ENCODE peak calls at places on chromosomes 5 and 9, in six cellular contexts. One of them, this sample, is unnamed.
A peak's percentile ranks its signal among the peaks of the same experiment; 100 is the strongest.

GRCh38 chr5:167030500-167031120 is 1260.8 kb upstream of the WWC1 start:
- DNase-seq in K562: no peak
- DNase-seq in H1: peak; percentile 64
- DNase-seq in HepG2: no peak
- DNase-seq in GM12891: no peak
- DNase-seq in GM12878: no peak
- DNase-seq in this sample: no peak

GRCh38 chr5:83069406-83069805 is 7.8 kb downstream of the TMEM167A start:
- DNase-seq in H1: no peak
- DNase-seq in GM12878: no peak
- DNase-seq in HepG2: no peak
- DNase-seq in GM12891: no peak
- DNase-seq in K562: no peak
- DNase-seq in this sample: no peak

GRCh38 chr9:136720251-136720886 is 8.0 kb downstream of the DIPK1B start:
- DNase-seq in K562: peak; percentile 51
- DNase-seq in HepG2: no peak
- DNase-seq in GM12878: no peak
- DNase-seq in GM12891: no peak
- DNase-seq in H1: no peak
- DNase-seq in this sample: no peak

GRCh38 chr9:32128546-32128945 is 255.9 kb upstream of the ACO1 start:
- DNase-seq in GM12878: no peak
- DNase-seq in K562: no peak
- DNase-seq in GM12891: no peak
- DNase-seq in H1: no peak
- DNase-seq in HepG2: no peak
- DNase-seq in this sample: no peak

GRCh38 chr9:97638666-97639065 is 5.0 kb downstream of the NCBP1 start:
- DNase-seq in GM12891: no peak
- DNase-seq in K562: no peak
- DNase-seq in GM12878: no peak
- DNase-seq in H1: no peak
- DNase-seq in HepG2: peak; percentile 18
- DNase-seq in this sample: no peak

GRCh38 chr5:106862450-106863193 is 808.1 kb downstream of the EFNA5 start:
- DNase-seq in GM12878: no peak
- DNase-seq in K562: no peak
- DNase-seq in HepG2: no peak
- DNase-seq in H1: no peak
- DNase-seq in GM12891: no peak
- DNase-seq in this sample: no peak

GRCh38 chr9:68507098-68507795 is 33.4 kb downstream of the TMEM252 start:
- DNase-seq in K562: peak; percentile 10
- DNase-seq in HepG2: no peak
- DNase-seq in H1: no peak
- DNase-seq in GM12891: no peak
- DNase-seq in GM12878: no peak
- DNase-seq in this sample: no peak

GRCh38 chr9:98550206-98550820 is 158.4 kb downstream of the GABBR2 start:
- DNase-seq in GM12891: no peak
- DNase-seq in H1: no peak
- DNase-seq in HepG2: no peak
- DNase-seq in GM12878: no peak
- DNase-seq in K562: no peak
- DNase-seq in this sample: no peak

GRCh38 chr5:154618696-154619095 is 136.5 kb upstream of the LARP1 start:
- DNase-seq in H1: no peak
- DNase-seq in GM12891: no peak
- DNase-seq in HepG2: no peak
- DNase-seq in GM12878: no peak
- DNase-seq in K562: no peak
- DNase-seq in this sample: no peak

GRCh38 chr9:21119093-21119770 is 22.4 kb downstream of the IFNW1 start:
- DNase-seq in GM12878: no peak
- DNase-seq in HepG2: no peak
- DNase-seq in H1: no peak
- DNase-seq in K562: no peak
- DNase-seq in GM12891: no peak
- DNase-seq in this sample: no peak

GRCh38 chr5:168334161-168335094 is 43.0 kb downstream of the WWC1 start:
- DNase-seq in GM12878: no peak
- DNase-seq in HepG2: no peak
- DNase-seq in GM12891: no peak
- DNase-seq in K562: no peak
- DNase-seq in H1: peak; percentile 81
- DNase-seq in this sample: no peak

GRCh38 chr9:98037362-98037761 is 19.2 kb upstream of the NANS start:
- DNase-seq in GM12891: no peak
- DNase-seq in HepG2: no peak
- DNase-seq in GM12878: no peak
- DNase-seq in K562: no peak
- DNase-seq in H1: no peak
- DNase-seq in this sample: no peak

GRCh38 chr9:78756813-78757510 is 460.0 kb downstream of the PSAT1 start:
- DNase-seq in GM12891: no peak
- DNase-seq in H1: no peak
- DNase-seq in HepG2: no peak
- DNase-seq in K562: no peak
- DNase-seq in GM12878: peak; percentile 4
- DNase-seq in this sample: no peak

GRCh38 chr5:95884021-95884333 is 61.5 kb upstream of the GLRX start:
- DNase-seq in H1: no peak
- DNase-seq in GM12878: no peak
- DNase-seq in HepG2: no peak
- DNase-seq in K562: peak; percentile 37
- DNase-seq in GM12891: no peak
- DNase-seq in this sample: no peak

GRCh38 chr5:98865690-98866089 is 63.1 kb downstream of the CHD1 start:
- DNase-seq in K562: no peak
- DNase-seq in H1: no peak
- DNase-seq in GM12878: no peak
- DNase-seq in GM12891: no peak
- DNase-seq in HepG2: no peak
- DNase-seq in this sample: no peak

GRCh38 chr5:92652735-92653134 is 928.3 kb downstream of the NR2F1-AS1 start:
- DNase-seq in GM12878: no peak
- DNase-seq in GM12891: no peak
- DNase-seq in K562: no peak
- DNase-seq in H1: no peak
- DNase-seq in HepG2: no peak
- DNase-seq in this sample: no peak

DNA sequence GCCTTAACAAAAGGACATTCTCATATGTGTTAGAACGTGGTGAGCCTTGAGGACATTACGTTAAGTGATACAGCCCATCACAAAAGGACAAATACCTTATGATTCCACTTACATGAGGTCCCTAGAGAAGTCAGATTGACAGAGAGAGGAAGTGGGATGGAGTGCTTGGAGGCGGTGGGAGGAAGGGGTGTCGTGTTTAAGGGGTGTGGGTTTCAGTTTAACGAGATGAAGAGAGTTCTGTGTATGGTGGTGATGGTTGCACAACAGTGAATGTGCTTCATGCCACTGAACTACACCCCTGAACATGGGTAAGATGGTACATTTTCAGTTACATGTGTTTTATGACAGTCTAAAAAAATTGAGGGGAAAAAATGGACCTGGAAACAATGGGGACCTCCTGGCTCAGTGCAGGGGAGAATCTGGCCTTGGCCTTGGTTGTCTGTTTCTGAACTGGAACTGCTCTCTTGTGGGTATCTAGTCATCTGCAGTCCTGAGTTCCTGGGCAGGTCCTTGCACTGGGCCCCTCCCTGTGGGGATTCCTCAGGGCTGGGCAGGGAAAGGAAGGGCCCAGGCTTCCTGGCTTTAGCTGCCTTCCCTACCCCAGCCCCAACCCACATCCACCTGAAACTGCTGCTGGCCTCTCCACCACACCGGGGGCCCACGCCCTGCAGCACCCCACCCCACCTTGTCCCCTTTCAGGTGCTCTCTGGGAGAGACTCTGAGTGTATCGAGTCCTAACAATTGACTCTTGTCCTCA is 17.8 kb downstream of the LRRC8A start:
- DNase-seq in H1: no peak
- DNase-seq in GM12878: no peak
- DNase-seq in GM12891: no peak
- DNase-seq in HepG2: no peak
- DNase-seq in K562: no peak
- DNase-seq in this sample: no peak
- TF ChIP-seq POLR2AphosphoS5 in H1: no peak
- TF ChIP-seq POLR2AphosphoS5 in GM12878: no peak
- TF ChIP-seq POLR2AphosphoS5 in GM12891: no peak
- TF ChIP-seq POLR2AphosphoS5 in HepG2: no peak
- TF ChIP-seq POLR2AphosphoS5 in K562: no peak
- TF ChIP-seq POLR2AphosphoS5 in this sample: peak; percentile 40

DNA sequence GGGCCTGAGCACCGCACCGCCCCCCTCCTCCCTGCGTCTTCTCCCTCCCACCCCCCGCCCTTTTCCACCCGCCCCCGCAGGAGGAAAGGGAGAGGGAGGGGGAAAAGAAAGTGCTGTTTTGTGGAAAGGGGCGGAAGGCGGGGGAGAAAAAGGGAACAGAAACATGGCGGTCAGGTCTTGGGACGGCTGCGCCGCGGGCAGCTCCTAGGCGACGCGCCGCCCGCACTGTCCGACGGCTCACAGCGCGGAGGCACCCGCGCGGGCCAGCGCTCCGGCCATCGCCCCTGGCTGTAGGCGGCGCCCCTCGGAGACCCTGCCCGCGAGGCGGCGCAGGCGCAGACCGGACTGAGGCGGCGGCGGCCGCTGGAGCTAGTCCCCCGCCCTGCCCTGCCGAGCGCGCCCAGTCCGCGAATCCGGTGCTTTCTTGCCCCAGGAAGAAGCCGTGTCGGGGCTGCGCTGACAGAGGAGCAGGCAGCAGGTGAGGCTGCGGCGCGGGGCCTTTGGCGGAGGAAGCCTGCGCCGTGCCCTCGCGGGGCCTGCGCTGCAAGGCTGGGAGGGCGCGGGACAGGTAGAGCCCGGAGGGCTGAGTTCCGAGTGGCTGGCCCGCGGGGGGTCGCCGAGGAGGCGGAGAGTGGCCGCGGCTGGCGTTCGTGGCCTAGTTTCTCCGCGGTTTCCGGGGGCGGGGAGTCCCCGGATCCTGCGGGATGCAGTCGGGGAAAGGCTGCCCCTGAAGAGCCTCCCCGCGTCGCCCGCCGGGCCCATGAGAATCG is at the start of gene DENND4C:
- DNase-seq in H1: peak; percentile 68
- DNase-seq in GM12878: peak; percentile 66
- DNase-seq in HepG2: peak; percentile 85
- DNase-seq in K562: peak; percentile 82
- DNase-seq in GM12891: peak; percentile 65
- DNase-seq in this sample: peak; percentile 53
- TF ChIP-seq POLR2A in H1: no peak
- TF ChIP-seq POLR2A in GM12878: peak; percentile 92
- TF ChIP-seq POLR2A in HepG2: peak; percentile 88
- TF ChIP-seq POLR2A in K562: peak; percentile 74
- TF ChIP-seq POLR2A in GM12891: peak; percentile 67
- TF ChIP-seq POLR2A in this sample: peak; percentile 75

DNA sequence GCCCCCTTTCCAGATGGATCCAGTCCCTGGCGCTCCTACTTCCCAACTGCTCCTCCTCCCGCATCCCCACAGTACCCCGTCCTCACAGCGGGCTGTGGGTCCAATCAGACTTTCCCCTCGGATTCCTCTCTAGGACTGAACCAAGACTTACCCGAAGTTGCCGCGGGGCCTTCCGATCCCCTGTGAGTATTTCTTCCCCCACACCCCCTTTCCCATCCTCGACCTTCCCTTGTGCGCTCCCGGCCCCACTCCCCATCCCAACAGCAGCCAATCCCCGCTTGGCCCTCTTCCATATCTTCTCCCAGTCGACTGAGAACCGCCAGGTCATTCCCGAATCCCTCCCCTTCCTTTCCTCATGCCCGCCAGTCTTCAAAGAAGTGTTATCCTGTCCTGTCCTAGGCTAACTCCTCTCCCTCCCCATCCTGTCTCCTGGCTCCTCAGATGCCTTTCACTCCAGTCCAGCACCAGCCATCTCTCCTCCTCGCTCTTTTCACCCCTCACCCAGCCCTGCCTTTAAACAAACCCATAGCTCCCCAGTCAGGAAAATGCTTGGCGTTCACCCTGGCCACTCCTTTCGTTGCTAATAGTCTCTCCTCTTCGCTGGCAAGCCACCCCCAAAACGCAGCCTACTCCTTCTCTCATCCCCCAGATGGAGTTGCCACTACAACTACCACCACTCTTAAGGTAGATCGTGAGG is 646 bp downstream of the SWI5 start:
- DNase-seq in H1: no peak
- DNase-seq in HepG2: no peak
- DNase-seq in K562: peak; percentile 67
- DNase-seq in GM12878: no peak
- DNase-seq in GM12891: no peak
- DNase-seq in this sample: no peak
- TF ChIP-seq TAF1 in H1: no peak
- TF ChIP-seq TAF1 in HepG2: no peak
- TF ChIP-seq TAF1 in K562: no peak
- TF ChIP-seq TAF1 in GM12878: no peak
- TF ChIP-seq TAF1 in GM12891: no peak
- TF ChIP-seq TAF1 in this sample: no peak

GRCh38 chr9:112050544-112051475 is 124.3 kb downstream of the SUSD1 start:
- DNase-seq in K562: no peak
- DNase-seq in GM12878: no peak
- DNase-seq in GM12891: no peak
- DNase-seq in H1: no peak
- DNase-seq in HepG2: peak; percentile 91
- DNase-seq in this sample: no peak
- TF ChIP-seq POLR2AphosphoS5 in K562: no peak
- TF ChIP-seq POLR2AphosphoS5 in GM12878: no peak
- TF ChIP-seq POLR2AphosphoS5 in GM12891: no peak
- TF ChIP-seq POLR2AphosphoS5 in H1: no peak
- TF ChIP-seq POLR2AphosphoS5 in HepG2: no peak
- TF ChIP-seq POLR2AphosphoS5 in this sample: no peak

GRCh38 chr5:133025804-133026663 is at the start of gene ZCCHC10:
- DNase-seq in GM12891: peak; percentile 78
- DNase-seq in H1: peak; percentile 89
- DNase-seq in HepG2: peak; percentile 86
- DNase-seq in K562: peak; percentile 93
- DNase-seq in GM12878: peak; percentile 56
- DNase-seq in this sample: peak; percentile 84
- TF ChIP-seq POLR2A in GM12891: peak; percentile 94
- TF ChIP-seq POLR2A in H1: peak; percentile 97
- TF ChIP-seq POLR2A in HepG2: peak; percentile 70
- TF ChIP-seq POLR2A in K562: peak; percentile 97
- TF ChIP-seq POLR2A in GM12878: peak; percentile 93
- TF ChIP-seq POLR2A in this sample: peak; percentile 94

GRCh38 chr9:93137362-93137761 is 3.3 kb upstream of the NINJ1 start:
- DNase-seq in K562: no peak
- DNase-seq in GM12891: no peak
- DNase-seq in HepG2: no peak
- DNase-seq in H1: no peak
- DNase-seq in GM12878: no peak
- DNase-seq in this sample: no peak
- TF ChIP-seq TAF1 in K562: no peak
- TF ChIP-seq TAF1 in GM12891: no peak
- TF ChIP-seq TAF1 in HepG2: no peak
- TF ChIP-seq TAF1 in H1: no peak
- TF ChIP-seq TAF1 in GM12878: no peak
- TF ChIP-seq TAF1 in this sample: no peak

This sample was measured in GM12892.